ENCODE peak calls at places on chromosomes 12 and 14, in seven cellular contexts. One of them, this sample, is unnamed.

GRCh38 chr12:74890237-74890599 is 319.4 kb downstream of the KCNC2 start:
- DNase-seq in ovary: no peak
- DNase-seq in IMR-90: peak; percentile 92
- DNase-seq in mesendoderm: peak; percentile 72
- DNase-seq in Peyer's patch: no peak
- DNase-seq in transverse colon: no peak
- DNase-seq in neural progenitor cell: no peak
- DNase-seq in this sample: no peak

GRCh38 chr14:77622562-77622961 is 6.1 kb upstream of the SPTLC2 start:
- DNase-seq in ovary: no peak
- DNase-seq in IMR-90: no peak
- DNase-seq in mesendoderm: no peak
- DNase-seq in Peyer's patch: peak; percentile 75
- DNase-seq in transverse colon: peak; percentile 88
- DNase-seq in neural progenitor cell: no peak
- DNase-seq in this sample: no peak

GRCh38 chr12:24488091-24488596 is 460.8 kb downstream of the BCAT1 start:
- DNase-seq in ovary: no peak
- DNase-seq in IMR-90: peak; percentile 32
- DNase-seq in mesendoderm: no peak
- DNase-seq in Peyer's patch: no peak
- DNase-seq in transverse colon: no peak
- DNase-seq in neural progenitor cell: no peak
- DNase-seq in this sample: no peak

GRCh38 chr14:72864712-72865365 is 29.1 kb downstream of the DPF3 start:
- DNase-seq in ovary: no peak
- DNase-seq in IMR-90: peak; percentile 58
- DNase-seq in mesendoderm: no peak
- DNase-seq in Peyer's patch: no peak
- DNase-seq in transverse colon: no peak
- DNase-seq in neural progenitor cell: no peak
- DNase-seq in this sample: no peak

GRCh38 chr14:55975281-55975905 is 142.8 kb upstream of the PELI2 start:
- DNase-seq in ovary: no peak
- DNase-seq in IMR-90: no peak
- DNase-seq in mesendoderm: no peak
- DNase-seq in Peyer's patch: no peak
- DNase-seq in transverse colon: no peak
- DNase-seq in neural progenitor cell: no peak
- DNase-seq in this sample: no peak

GRCh38 chr14:37903561-37904191 is 304.0 kb upstream of the SSTR1 start:
- DNase-seq in ovary: no peak
- DNase-seq in IMR-90: peak; percentile 59
- DNase-seq in mesendoderm: peak; percentile 58
- DNase-seq in Peyer's patch: no peak
- DNase-seq in transverse colon: no peak
- DNase-seq in neural progenitor cell: peak; percentile 68
- DNase-seq in this sample: peak; percentile 22

GRCh38 chr12:89707992-89708792 is 446 bp downstream of the ATP2B1 start:
- DNase-seq in ovary: peak; percentile 37
- DNase-seq in IMR-90: peak; percentile 17
- DNase-seq in mesendoderm: peak; percentile 55
- DNase-seq in Peyer's patch: peak; percentile 72
- DNase-seq in transverse colon: peak; percentile 47
- DNase-seq in neural progenitor cell: peak; percentile 53
- DNase-seq in this sample: peak; percentile 13

GRCh38 chr12:119340604-119341003 is 6.1 kb downstream of the CCDC60 start:
- DNase-seq in ovary: no peak
- DNase-seq in IMR-90: no peak
- DNase-seq in mesendoderm: no peak
- DNase-seq in Peyer's patch: no peak
- DNase-seq in transverse colon: no peak
- DNase-seq in neural progenitor cell: no peak
- DNase-seq in this sample: no peak

GRCh38 chr12:59977779-59978178 is 381.9 kb downstream of the SLC16A7 start:
- DNase-seq in ovary: no peak
- DNase-seq in IMR-90: no peak
- DNase-seq in mesendoderm: no peak
- DNase-seq in Peyer's patch: no peak
- DNase-seq in transverse colon: no peak
- DNase-seq in neural progenitor cell: no peak
- DNase-seq in this sample: no peak

GRCh38 chr12:31488737-31489338 is 102.1 kb downstream of the DENND5B start:
- DNase-seq in ovary: no peak
- DNase-seq in IMR-90: no peak
- DNase-seq in mesendoderm: no peak
- DNase-seq in Peyer's patch: no peak
- DNase-seq in transverse colon: no peak
- DNase-seq in neural progenitor cell: no peak
- DNase-seq in this sample: no peak

GRCh38 chr12:42278116-42278485 is 40.1 kb upstream of the YAF2 start:
- DNase-seq in ovary: no peak
- DNase-seq in IMR-90: no peak
- DNase-seq in mesendoderm: no peak
- DNase-seq in Peyer's patch: no peak
- DNase-seq in transverse colon: no peak
- DNase-seq in neural progenitor cell: no peak
- DNase-seq in this sample: no peak

GRCh38 chr12:8032242-8033152 is at the start of gene FOXJ2:
- DNase-seq in ovary: peak; percentile 77
- DNase-seq in IMR-90: peak; percentile 58
- DNase-seq in mesendoderm: peak; percentile 74
- DNase-seq in Peyer's patch: peak; percentile 92
- DNase-seq in transverse colon: peak; percentile 86
- DNase-seq in neural progenitor cell: peak; percentile 90
- DNase-seq in this sample: peak; percentile 70
- H3K4me1 ChIP-seq in ovary: peaks cover 11% of the 10 kb centered on the region
- H3K4me1 ChIP-seq in IMR-90: peaks cover 16% of the 10 kb centered on the region
- H3K4me1 ChIP-seq in mesendoderm: peaks cover 33% of the 10 kb centered on the region
- H3K4me1 ChIP-seq in Peyer's patch: no peaks in the 10 kb centered on the region
- H3K4me1 ChIP-seq in transverse colon: peaks cover 37% of the 10 kb centered on the region
- H3K4me1 ChIP-seq in neural progenitor cell: peaks cover 19% of the 10 kb centered on the region
- H3K4me1 ChIP-seq in this sample: peaks cover 21% of the 10 kb centered on the region

GRCh38 chr14:69399750-69400149 is 1.3 kb downstream of the SLC39A9 start:
- DNase-seq in ovary: no peak
- DNase-seq in IMR-90: no peak
- DNase-seq in mesendoderm: no peak
- DNase-seq in Peyer's patch: no peak
- DNase-seq in transverse colon: no peak
- DNase-seq in neural progenitor cell: no peak
- DNase-seq in this sample: no peak

GRCh38 chr14:69395929-69396328 is 2.2 kb downstream of the ERH start:
- DNase-seq in ovary: no peak
- DNase-seq in IMR-90: no peak
- DNase-seq in mesendoderm: no peak
- DNase-seq in Peyer's patch: no peak
- DNase-seq in transverse colon: no peak
- DNase-seq in neural progenitor cell: no peak
- DNase-seq in this sample: no peak

GRCh38 chr14:69400154-69400553 is 1.7 kb downstream of the SLC39A9 start:
- DNase-seq in ovary: no peak
- DNase-seq in IMR-90: no peak
- DNase-seq in mesendoderm: no peak
- DNase-seq in Peyer's patch: no peak
- DNase-seq in transverse colon: no peak
- DNase-seq in neural progenitor cell: no peak
- DNase-seq in this sample: no peak

GRCh38 chr14:69398818-69399210 is 322 bp downstream of the SLC39A9 start:
- DNase-seq in ovary: no peak
- DNase-seq in IMR-90: no peak
- DNase-seq in mesendoderm: no peak
- DNase-seq in Peyer's patch: no peak
- DNase-seq in transverse colon: no peak
- DNase-seq in neural progenitor cell: no peak
- DNase-seq in this sample: no peak

GRCh38 chr14:69398053-69398817 is at the start of the genes ERH and SLC39A9:
- DNase-seq in ovary: peak; percentile 95
- DNase-seq in IMR-90: peak; percentile 97
- DNase-seq in mesendoderm: peak; percentile 99
- DNase-seq in Peyer's patch: peak; percentile 95
- DNase-seq in transverse colon: peak; percentile 96
- DNase-seq in neural progenitor cell: peak; percentile 97
- DNase-seq in this sample: peak; percentile 83
- H3K4me1 ChIP-seq in ovary: peaks cover 19% of the 10 kb centered on the region
- H3K4me1 ChIP-seq in IMR-90: peaks cover 1% of the 10 kb centered on the region
- H3K4me1 ChIP-seq in mesendoderm: peaks cover 5% of the 10 kb centered on the region
- H3K4me1 ChIP-seq in Peyer's patch: peaks cover 5% of the 10 kb centered on the region
- H3K4me1 ChIP-seq in transverse colon: peaks cover 38% of the 10 kb centered on the region
- H3K4me1 ChIP-seq in neural progenitor cell: peaks cover 35% of the 10 kb centered on the region
- H3K4me1 ChIP-seq in this sample: no peaks in the 10 kb centered on the region

DNA sequence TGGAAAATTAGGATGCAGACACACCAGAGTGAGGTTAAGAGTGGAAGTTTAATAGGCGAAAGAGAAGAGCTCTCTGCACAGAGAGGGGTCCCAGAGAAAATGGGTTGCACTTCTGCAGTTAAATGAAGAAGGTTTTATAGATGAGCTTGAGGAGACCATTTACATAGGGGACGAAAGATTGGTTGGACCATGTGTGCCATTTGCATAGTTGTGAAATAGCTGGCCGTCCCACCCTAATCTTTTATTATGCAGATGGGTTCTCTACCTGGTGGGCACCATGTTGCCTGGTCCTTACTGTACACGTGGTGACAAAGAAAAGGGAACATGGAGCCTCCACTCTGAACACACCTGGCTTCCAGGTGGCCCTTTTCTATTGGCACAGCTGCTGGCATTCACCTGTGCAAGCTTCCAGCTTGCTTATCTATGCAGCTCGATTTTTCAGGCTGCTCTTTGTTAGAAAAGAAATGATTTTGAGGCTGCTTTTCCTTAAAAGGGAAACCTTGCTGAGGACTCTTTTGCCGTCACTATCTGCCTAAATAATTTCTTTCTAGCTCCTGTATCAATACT is 67.1 kb upstream of the SRSF5 start:
- DNase-seq in ovary: no peak
- DNase-seq in IMR-90: no peak
- DNase-seq in mesendoderm: no peak
- DNase-seq in Peyer's patch: no peak
- DNase-seq in transverse colon: no peak
- DNase-seq in neural progenitor cell: no peak
- DNase-seq in this sample: no peak
- H3K4me1 ChIP-seq in ovary: peaks cover 21% of the 10 kb centered on the region
- H3K4me1 ChIP-seq in IMR-90: peaks cover 14% of the 10 kb centered on the region
- H3K4me1 ChIP-seq in mesendoderm: peaks cover 4% of the 10 kb centered on the region
- H3K4me1 ChIP-seq in Peyer's patch: peaks cover 3% of the 10 kb centered on the region
- H3K4me1 ChIP-seq in transverse colon: peaks cover 50% of the 10 kb centered on the region
- H3K4me1 ChIP-seq in neural progenitor cell: peaks cover 58% of the 10 kb centered on the region
- H3K4me1 ChIP-seq in this sample: peaks cover 6% of the 10 kb centered on the region

DNA sequence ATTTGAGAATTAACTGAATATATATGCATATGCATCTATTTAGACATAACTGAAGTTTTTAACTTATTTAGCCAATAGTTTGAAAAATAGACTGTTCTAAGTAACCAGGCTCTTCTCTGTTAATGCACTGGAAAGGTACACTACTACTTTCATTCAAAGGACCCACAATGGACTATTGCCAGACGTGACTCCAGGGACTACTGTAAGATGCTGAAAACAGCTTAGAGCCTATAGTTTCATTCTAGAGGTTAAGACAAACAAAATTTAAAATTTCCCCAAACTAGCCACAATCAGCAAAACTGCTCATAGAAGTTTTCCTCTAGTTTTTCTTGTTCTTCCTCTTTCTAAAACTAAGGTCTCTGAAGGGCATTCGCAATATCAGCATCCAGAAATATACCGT is 10.5 kb downstream of the APPL2 start:
- DNase-seq in ovary: no peak
- DNase-seq in IMR-90: no peak
- DNase-seq in mesendoderm: no peak
- DNase-seq in Peyer's patch: no peak
- DNase-seq in transverse colon: no peak
- DNase-seq in neural progenitor cell: no peak
- DNase-seq in this sample: no peak
- H3K4me1 ChIP-seq in ovary: peaks cover 5% of the 10 kb centered on the region
- H3K4me1 ChIP-seq in IMR-90: peaks cover 14% of the 10 kb centered on the region
- H3K4me1 ChIP-seq in mesendoderm: no peaks in the 10 kb centered on the region
- H3K4me1 ChIP-seq in Peyer's patch: peaks cover 11% of the 10 kb centered on the region
- H3K4me1 ChIP-seq in transverse colon: peaks cover 12% of the 10 kb centered on the region
- H3K4me1 ChIP-seq in neural progenitor cell: no peaks in the 10 kb centered on the region
- H3K4me1 ChIP-seq in this sample: peaks cover 7% of the 10 kb centered on the region

GRCh38 chr12:123951467-123951866 is 21.2 kb downstream of the CCDC92 start:
- DNase-seq in ovary: no peak
- DNase-seq in IMR-90: no peak
- DNase-seq in mesendoderm: no peak
- DNase-seq in Peyer's patch: no peak
- DNase-seq in transverse colon: no peak
- DNase-seq in neural progenitor cell: no peak
- DNase-seq in this sample: no peak
- H3K4me1 ChIP-seq in ovary: no peaks in the 10 kb centered on the region
- H3K4me1 ChIP-seq in IMR-90: peaks cover 19% of the 10 kb centered on the region
- H3K4me1 ChIP-seq in mesendoderm: no peaks in the 10 kb centered on the region
- H3K4me1 ChIP-seq in Peyer's patch: no peaks in the 10 kb centered on the region
- H3K4me1 ChIP-seq in transverse colon: no peaks in the 10 kb centered on the region
- H3K4me1 ChIP-seq in neural progenitor cell: peaks cover 10% of the 10 kb centered on the region
- H3K4me1 ChIP-seq in this sample: no peaks in the 10 kb centered on the region